ENCODE peak calls at places on chromosomes 5 and 9, in four cellular contexts. O is HepG2, M is H1, H is GM12878. J is an unnamed sample.

GRCh38 chr9:3756071-3756470 is 230.3 kb upstream of the RFX3 start:
- DNase-seq in O (no peak), H (no peak), M (no peak), J (no peak)

GRCh38 chr5:454936-455335 is 12.0 kb downstream of the EXOC3 start:
- DNase-seq in M (no peak), H (no peak), O (no peak), J (no peak)

GRCh38 chr5:17316973-17317459 is 99.6 kb downstream of the BASP1 start:
- DNase-seq in M (no peak), O (no peak), H (peak; percentile 82), J (no peak)

GRCh38 chr5:10352404-10353240 is 873 bp upstream of the MARCHF6 start:
- DNase-seq in H (peak; percentile 28), O (peak; percentile 23), M (no peak), J (no peak)

GRCh38 chr5:141788296-141788980 is 89.8 kb downstream of the PCDH1 start:
- DNase-seq in H (no peak), M (no peak), O (no peak), J (no peak)

GRCh38 chr9:121282309-121283071 is 14.5 kb downstream of the GSN start:
- DNase-seq in H (no peak), M (no peak), O (no peak), J (no peak)

GRCh38 chr9:121584421-121584820 is 67.0 kb upstream of the DAB2IP start:
- DNase-seq in H (no peak), O (no peak), M (no peak), J (no peak)

GRCh38 chr9:135388530-135388929 is 91.1 kb upstream of the PPP1R26 start:
- DNase-seq in H (no peak), M (no peak), O (no peak), J (no peak)

GRCh38 chr5:16992006-16992405 is 55.9 kb upstream of the MYO10 start:
- DNase-seq in H (no peak), M (no peak), O (no peak), J (no peak)

GRCh38 chr9:85940275-85940831 is 593 bp upstream of the NAA35 start:
- DNase-seq in M (no peak), H (no peak), O (no peak), J (no peak)

GRCh38 chr5:55071413-55071812 is 31.0 kb upstream of the GZMA start:
- DNase-seq in O (no peak), M (no peak), H (no peak), J (no peak)

GRCh38 chr9:116506685-116507084 is 180.4 kb upstream of the TRIM32 start:
- DNase-seq in O (no peak), H (no peak), M (no peak), J (no peak)

GRCh38 chr9:135335691-135336181 is 143.8 kb upstream of the PPP1R26 start:
- DNase-seq in O (no peak), H (no peak), M (no peak), J (no peak)

GRCh38 chr9:96483733-96484240 is 33.8 kb downstream of the HABP4 start:
- DNase-seq in O (no peak), H (no peak), M (no peak), J (no peak)

GRCh38 chr5:14415516-14416074 is 166.0 kb upstream of the OTULINL start:
- DNase-seq in M (no peak), O (no peak), H (peak; percentile 41), J (no peak)

GRCh38 chr5:59744531-59744992 is 149.0 kb downstream of the PDE4D start:
- DNase-seq in O (no peak), H (no peak), M (no peak), J (no peak)

GRCh38 chr5:61886214-61886613 is 419.8 kb upstream of the KIF2A start:
- DNase-seq in O (no peak), H (no peak), M (no peak), J (no peak)

GRCh38 chr5:94674841-94675382 is 56.4 kb downstream of the SLF1 start:
- DNase-seq in M (no peak), H (no peak), O (no peak), J (no peak)

GRCh38 chr5:94670726-94671125 is 52.3 kb downstream of the SLF1 start:
- DNase-seq in M (no peak), O (no peak), H (no peak), J (no peak)

GRCh38 chr5:94667937-94668336 is 49.5 kb downstream of the SLF1 start:
- DNase-seq in O (no peak), H (no peak), M (no peak), J (no peak)

DNA sequence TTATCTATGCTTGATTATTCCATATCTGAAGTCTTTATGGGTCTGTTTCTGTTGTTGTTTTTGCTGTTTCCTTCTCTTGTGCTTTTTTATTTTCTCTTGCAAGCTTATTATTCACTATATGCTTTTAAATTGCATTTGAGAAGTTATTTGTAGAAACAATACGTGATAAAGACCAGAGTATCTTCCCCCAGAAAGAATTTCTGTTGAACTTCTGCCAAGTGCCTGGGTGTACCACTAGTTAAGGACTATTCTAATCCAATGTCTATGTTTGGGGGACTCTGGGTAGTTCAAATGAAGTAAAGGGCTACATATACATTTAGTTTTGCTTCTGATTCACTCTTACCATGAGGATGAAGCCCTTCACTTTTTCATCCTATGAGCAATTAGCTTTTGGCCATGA is 54.3 kb downstream of the SLF1 start:
- DNase-seq in O (no peak), H (no peak), M (no peak), J (no peak)
- TF ChIP-seq SP1 in O (no peak), H (no peak), M (no peak), J (no peak)

GRCh38 chr5:92998456-92998855 is 582.6 kb downstream of the NR2F1-AS1 start:
- DNase-seq in O (peak; percentile 77), H (no peak), M (no peak), J (no peak)
- TF ChIP-seq SUZ12 in O (no peak), H (no peak), M (no peak), J (no peak)

GRCh38 chr5:143201589-143201988 is 201.9 kb downstream of the NR3C1 start:
- DNase-seq in H (no peak), O (peak; percentile 76), M (no peak), J (no peak)
- TF ChIP-seq SP1 in H (no peak), O (no peak), M (no peak), J (no peak)

DNA sequence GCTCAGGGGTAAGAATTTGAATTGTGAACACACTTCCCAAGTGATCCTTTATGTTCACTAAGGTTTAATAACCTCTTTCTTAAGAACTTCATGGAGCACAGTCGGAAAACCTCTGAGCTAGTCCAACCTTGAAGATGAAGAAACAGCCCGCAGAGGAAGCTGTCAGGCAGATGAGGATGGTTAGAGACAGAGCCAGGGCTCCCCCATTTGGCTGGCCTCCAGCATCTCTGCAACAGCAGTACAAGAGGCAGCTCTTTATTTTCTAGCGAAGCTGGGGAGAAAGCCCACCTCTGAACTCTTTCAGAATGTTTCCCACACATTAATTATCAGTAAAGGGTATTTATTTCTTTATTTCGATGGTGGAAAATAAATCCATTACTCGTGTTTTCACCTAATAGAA is 350.8 kb downstream of the DMRT2 start:
- DNase-seq in M (no peak), H (no peak), O (no peak), J (no peak)
- TF ChIP-seq SUZ12 in M (no peak), H (no peak), O (no peak), J (no peak)

DNA sequence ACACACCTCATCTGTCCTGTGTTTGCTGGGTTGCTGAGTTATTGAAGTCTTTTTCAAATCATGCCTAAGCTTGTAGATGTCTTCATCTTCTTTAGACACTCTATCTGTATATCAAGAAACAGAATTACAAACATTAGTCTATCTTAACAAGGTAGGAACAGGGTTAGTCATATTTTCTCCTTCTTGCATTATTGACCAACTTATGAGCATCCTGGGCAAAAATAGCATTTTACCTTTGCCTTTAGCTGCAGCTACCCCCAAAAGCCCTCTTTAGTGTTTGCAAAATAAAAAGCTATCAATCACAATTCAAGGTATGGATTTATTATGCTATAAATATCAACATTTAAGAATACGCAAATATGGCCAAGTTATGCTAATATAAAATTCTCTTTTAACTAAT is 3.4 kb downstream of the PLK2 start:
- DNase-seq in H (no peak), O (no peak), M (no peak), J (no peak)
- TF ChIP-seq SP1 in H (no peak), O (no peak), M (no peak), J (no peak)

GRCh38 chr5:178984145-178985072 is 10.7 kb downstream of the GRM6 start:
- DNase-seq in O (no peak), M (no peak), H (no peak), J (no peak)
- TF ChIP-seq SUZ12 in O (no peak), M (no peak), H (no peak), J (no peak)

GRCh38 chr5:39399135-39400036 is 25.4 kb downstream of the DAB2 start:
- DNase-seq in H (no peak), O (peak; percentile 30), M (no peak), J (no peak)

GRCh38 chr5:39400711-39401385 is 23.9 kb downstream of the DAB2 start:
- DNase-seq in M (no peak), O (peak; percentile 24), H (no peak), J (no peak)

GRCh38 chr5:39395521-39395920 is 29.3 kb downstream of the DAB2 start:
- DNase-seq in O (no peak), H (no peak), M (no peak), J (no peak)

DNA sequence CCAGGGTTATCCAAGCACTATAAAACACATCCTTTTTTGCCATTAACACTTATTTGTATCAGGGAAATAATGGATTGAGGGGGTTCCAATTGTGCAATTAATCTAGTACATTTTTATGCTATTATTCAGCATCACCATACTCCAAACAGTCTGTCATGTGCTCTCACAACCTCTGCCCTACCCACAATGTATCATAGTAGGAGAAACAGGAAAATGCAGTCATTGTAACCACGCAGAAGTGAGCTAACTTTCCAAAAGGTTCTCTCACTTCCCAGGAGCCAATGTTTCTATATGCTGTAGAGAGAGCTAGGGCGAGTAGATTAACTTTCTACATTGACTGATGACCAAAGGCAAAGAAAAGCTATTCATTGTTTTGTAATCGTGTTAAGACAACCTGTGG is 29.8 kb downstream of the DAB2 start:
- DNase-seq in M (no peak), H (no peak), O (no peak), J (no peak)
- TF ChIP-seq SP1 in M (no peak), H (no peak), O (no peak), J (no peak)

GRCh38 chr5:169161022-169161680 is 139.8 kb downstream of the SLIT3 start:
- DNase-seq in O (no peak), H (no peak), M (no peak), J (peak; percentile 61)
- TF ChIP-seq SUZ12 in O (no peak), H (no peak), M (no peak), J (no peak)

J was measured in HEK293T.